ENCODE peak calls at places on chromosomes 6 and 20, in ten cellular contexts. C is A549; X is lower lobe of right lung; E is right atrium auricular region; N is HCT116; Q is PC-3; Z is lung; D is ovary; I is heart left ventricle; R is CD4-positive, alpha-beta T cell. P is an unnamed sample.

GRCh38 chr6:11978169-11978987 is 33.7 kb upstream of the HIVEP1 start:
- DNase-seq in C (no peak), X (no peak), E (no peak), N (no peak), Q (no peak), Z (no peak), D (no peak), I (no peak), R (no peak), P (no peak)

GRCh38 chr6:10375391-10375969 is 39.4 kb downstream of the TFAP2A start:
- DNase-seq in C (no peak), X (no peak), E (no peak), N (no peak), Q (no peak), Z (no peak), D (no peak), I (no peak), R (no peak), P (no peak)

GRCh38 chr6:159422041-159422984 is 253.1 kb downstream of the FNDC1 start:
- DNase-seq in C (no peak), X (no peak), E (peak; percentile 56), N (no peak), Q (no peak), Z (no peak), D (no peak), I (no peak), R (no peak), P (no peak)

GRCh38 chr6:142152731-142153130 is 5.7 kb downstream of the VTA1 start:
- DNase-seq in C (no peak), X (no peak), E (no peak), N (no peak), Q (peak; percentile 21), Z (no peak), D (no peak), I (no peak), R (no peak), P (no peak)

GRCh38 chr6:154986787-154987235 is 8.3 kb upstream of the TIAM2 start:
- DNase-seq in C (no peak), X (no peak), E (no peak), N (no peak), Q (peak; percentile 2), Z (no peak), D (no peak), I (no peak), R (no peak), P (no peak)

GRCh38 chr6:18087396-18088165 is 34.9 kb downstream of the NHLRC1 start:
- DNase-seq in C (no peak), X (no peak), E (no peak), N (no peak), Q (no peak), Z (no peak), D (no peak), I (no peak), R (no peak), P (no peak)

GRCh38 chr20:61804896-61805295 is 260.8 kb downstream of the TAF4 start:
- DNase-seq in C (no peak), X (peak; percentile 14), E (no peak), N (no peak), Q (no peak), Z (no peak), D (no peak), I (no peak), R (no peak), P (no peak)

GRCh38 chr20:41278936-41279335 is 38.6 kb downstream of the ZHX3 start:
- DNase-seq in C (no peak), X (no peak), E (no peak), N (no peak), Q (no peak), Z (no peak), D (no peak), I (no peak), R (no peak), P (no peak)

GRCh38 chr20:62178316-62179161 is 4.3 kb upstream of the MTG2 start:
- DNase-seq in C (no peak), X (no peak), E (no peak), N (no peak), Q (no peak), Z (no peak), D (no peak), I (no peak), R (no peak), P (no peak)

GRCh38 chr20:58650181-58650775 is 805 bp upstream of the STX16 start:
- DNase-seq in C (no peak), X (peak; percentile 64), E (peak; percentile 34), N (no peak), Q (no peak), Z (no peak), D (peak; percentile 75), I (peak; percentile 54), R (peak; percentile 37), P (no peak)

GRCh38 chr20:58651548-58651822 is 402 bp downstream of the STX16 start:
- DNase-seq in C (no peak), X (no peak), E (no peak), N (no peak), Q (no peak), Z (no peak), D (no peak), I (peak; percentile 25), R (no peak), P (no peak)

GRCh38 chr20:58649288-58650180 is 1.5 kb upstream of the STX16 start:
- DNase-seq in C (no peak), X (peak; percentile 61), E (peak; percentile 60), N (no peak), Q (no peak), Z (no peak), D (peak; percentile 54), I (no peak), R (peak; percentile 26), P (no peak)

GRCh38 chr20:58651823-58652605 is 931 bp downstream of the STX16 start:
- DNase-seq in C (peak; percentile 48), X (peak; percentile 79), E (peak; percentile 62), N (no peak), Q (peak; percentile 65), Z (peak; percentile 35), D (peak; percentile 36), I (peak; percentile 55), R (peak; percentile 68), P (no peak)

GRCh38 chr20:58650776-58651547 is at the start of gene STX16:
- DNase-seq in C (peak; percentile 96), X (peak; percentile 93), E (peak; percentile 89), N (peak; percentile 82), Q (peak; percentile 99), Z (peak; percentile 89), D (peak; percentile 92), I (peak; percentile 91), R (peak; percentile 86), P (peak; percentile 93)
- TF ChIP-seq CTCF in C (peak; percentile 58), X (peak; percentile 62), E (peak; percentile 59), N (peak; percentile 76), Q (peak; percentile 89), Z (peak; percentile 28), D (peak; percentile 67), I (peak; percentile 88), R (peak; percentile 76), P (peak; percentile 63)

GRCh38 chr6:345747-346388 is 45.7 kb upstream of the IRF4 start:
- DNase-seq in C (no peak), X (peak; percentile 46), E (no peak), N (no peak), Q (no peak), Z (no peak), D (no peak), I (no peak), R (no peak), P (no peak)

GRCh38 chr6:343226-343935 is 48.2 kb upstream of the IRF4 start:
- DNase-seq in C (no peak), X (peak; percentile 41), E (no peak), N (no peak), Q (no peak), Z (no peak), D (no peak), I (no peak), R (no peak), P (no peak)

GRCh38 chr6:343960-344815 is 47.4 kb upstream of the IRF4 start:
- DNase-seq in C (no peak), X (peak; percentile 48), E (no peak), N (no peak), Q (no peak), Z (no peak), D (no peak), I (no peak), R (no peak), P (no peak)

GRCh38 chr6:346389-347030 is 45.0 kb upstream of the IRF4 start:
- DNase-seq in C (no peak), X (no peak), E (no peak), N (no peak), Q (peak; percentile 16), Z (no peak), D (no peak), I (no peak), R (no peak), P (no peak)

DNA sequence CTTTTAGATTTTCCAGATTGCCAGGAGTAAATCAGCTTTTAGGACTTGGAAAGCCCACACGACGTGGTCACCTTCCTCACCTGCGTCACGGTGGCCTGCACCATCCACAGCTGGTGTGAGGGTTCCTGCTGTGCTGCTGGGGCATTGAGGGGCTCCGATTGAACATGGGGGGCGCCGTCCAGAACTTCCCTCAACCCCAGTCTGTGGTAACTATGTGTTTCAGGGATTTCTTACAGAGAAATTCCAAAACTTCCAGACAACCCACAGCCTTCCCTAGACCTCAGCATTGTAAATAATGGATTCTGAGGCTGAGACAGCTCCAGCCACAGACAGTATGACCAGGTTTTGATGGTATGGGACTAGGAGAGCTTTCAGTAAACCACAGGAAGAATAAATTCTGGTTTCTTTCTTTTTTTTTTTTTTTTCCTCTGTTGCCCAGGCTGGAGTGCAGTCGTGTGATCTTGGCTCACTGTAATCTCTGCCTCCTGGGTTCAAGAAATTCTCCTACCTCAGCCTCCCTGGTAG is 46.7 kb upstream of the IRF4 start:
- DNase-seq in C (no peak), X (peak; percentile 41), E (no peak), N (no peak), Q (no peak), Z (no peak), D (no peak), I (no peak), R (no peak), P (no peak)
- H3K9me3 ChIP-seq in C (no peaks in the 10 kb centered on the region), X (no peaks in the 10 kb centered on the region), E (no peaks in the 10 kb centered on the region), N (peaks cover 11% of the 10 kb centered on the region), Q (no peaks in the 10 kb centered on the region), Z (no peaks in the 10 kb centered on the region), D (no peaks in the 10 kb centered on the region), I (no peaks in the 10 kb centered on the region), R (no peaks in the 10 kb centered on the region), P (no peaks in the 10 kb centered on the region)

DNA sequence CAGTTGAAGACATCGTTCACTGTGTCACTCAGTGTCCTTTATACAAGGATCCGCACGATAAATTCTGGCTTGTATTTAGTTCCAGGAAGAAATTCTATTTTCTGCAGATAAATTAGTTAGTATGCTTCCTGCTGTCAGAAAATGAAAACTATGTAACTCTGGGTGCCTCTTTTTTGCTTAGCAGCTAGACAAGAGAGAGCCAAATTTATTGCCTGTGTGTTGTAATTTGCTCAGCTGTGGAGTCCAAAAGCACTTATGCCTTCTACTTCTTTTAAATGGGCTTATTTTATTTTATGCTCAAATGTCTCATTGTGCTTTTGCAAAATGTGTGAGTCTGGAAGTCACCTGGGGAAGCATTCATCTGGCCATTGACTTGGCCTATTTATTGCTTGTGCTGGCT is 56.5 kb upstream of the KCNK16 start:
- DNase-seq in C (no peak), X (no peak), E (no peak), N (no peak), Q (no peak), Z (no peak), D (no peak), I (no peak), R (no peak), P (no peak)
- H3K27ac ChIP-seq in C (no peak overlapping the region), X (no peak overlapping the region), E (no peak overlapping the region), N (no peak overlapping the region), Q (no peak overlapping the region), Z (no peak overlapping the region), D (no peak overlapping the region), I (no peak overlapping the region), R (no peak overlapping the region), P (no peak overlapping the region)

GRCh38 chr6:36196880-36197548 is 470 bp downstream of the BRPF3 start:
- DNase-seq in C (peak; percentile 94), X (peak; percentile 100), E (peak; percentile 98), N (peak; percentile 91), Q (peak; percentile 98), Z (peak; percentile 100), D (peak; percentile 100), I (peak; percentile 100), R (peak; percentile 100), P (peak; percentile 88)
- TF ChIP-seq CTCF in C (no peak), X (no peak), E (no peak), N (no peak), Q (no peak), Z (no peak), D (no peak), I (no peak), R (no peak), P (no peak)

P was measured in ascending aorta.